ENCODE peak calls at places on chromosomes 3 and 15, in seven cellular contexts. Q is colonic mucosa, Y is endothelial cell of umbilical vein, J is thoracic aorta, Z is adrenal gland, B is lung, W is left ventricle myocardium inferior. O is an unnamed sample. For H3K27me3, the result is how much of the 10 kb centered on the place peaks cover.

GRCh38 chr3:37962906-37963486 is 27.6 kb upstream of the VILL start:
- DNase-seq in Q (no peak), Y (no peak), J (no peak), Z (no peak), B (no peak), W (no peak), O (no peak)

GRCh38 chr15:49101536-49101935 is 53.9 kb downstream of the COPS2 start:
- DNase-seq in Q (no peak), Y (peak), J (no peak), Z (no peak), B (no peak), W (no peak), O (no peak)

GRCh38 chr3:160665784-160666526 is 11.0 kb upstream of the ARL14 start:
- DNase-seq in Q (peak), Y (peak), J (no peak), Z (no peak), B (no peak), W (no peak), O (peak)

GRCh38 chr15:93524432-93524831 is 435.4 kb upstream of the RGMA start:
- DNase-seq in Q (no peak), Y (no peak), J (no peak), Z (no peak), B (no peak), W (no peak), O (no peak)

GRCh38 chr3:106399208-106399607 is 530.4 kb upstream of the CBLB start:
- DNase-seq in Q (no peak), Y (no peak), J (no peak), Z (no peak), B (no peak), W (no peak), O (no peak)

GRCh38 chr15:70856177-70856883 is 2.4 kb upstream of the LARP6 start:
- DNase-seq in Q (no peak), Y (no peak), J (no peak), Z (no peak), B (no peak), W (no peak), O (no peak)

GRCh38 chr3:39499651-39500273 is 32.3 kb downstream of the MOBP start:
- DNase-seq in Q (no peak), Y (no peak), J (no peak), Z (no peak), B (no peak), W (no peak), O (no peak)

GRCh38 chr3:167814441-167814951 is 79.0 kb downstream of the SERPINI1 start:
- DNase-seq in Q (no peak), Y (no peak), J (peak), Z (no peak), B (no peak), W (no peak), O (no peak)

GRCh38 chr3:85037203-85037602 is 78.4 kb downstream of the CADM2 start:
- DNase-seq in Q (no peak), Y (no peak), J (no peak), Z (no peak), B (no peak), W (no peak), O (no peak)

GRCh38 chr15:44593042-44593736 is 56.2 kb downstream of the EIF3J start:
- DNase-seq in Q (no peak), Y (no peak), J (no peak), Z (peak), B (no peak), W (no peak), O (no peak)

GRCh38 chr3:62605413-62606068 is 232.2 kb upstream of the FEZF2 start:
- DNase-seq in Q (no peak), Y (no peak), J (no peak), Z (no peak), B (no peak), W (no peak), O (no peak)

GRCh38 chr3:72997421-72997961 is 880 bp downstream of the PPP4R2 start:
- DNase-seq in Q (peak), Y (peak), J (no peak), Z (no peak), B (no peak), W (no peak), O (no peak)

GRCh38 chr15:91007266-91007665 is 12.9 kb upstream of the PRC1 start:
- DNase-seq in Q (no peak), Y (no peak), J (no peak), Z (no peak), B (no peak), W (no peak), O (no peak)

GRCh38 chr3:30549600-30549999 is 56.8 kb upstream of the TGFBR2 start:
- DNase-seq in Q (no peak), Y (peak), J (no peak), Z (no peak), B (no peak), W (no peak), O (no peak)

GRCh38 chr3:31462050-31462569 is 70.6 kb upstream of the STT3B start:
- DNase-seq in Q (peak), Y (peak), J (no peak), Z (no peak), B (no peak), W (no peak), O (peak)

GRCh38 chr3:57048728-57049127 is 11.7 kb upstream of the SPATA12 start:
- DNase-seq in Q (no peak), Y (no peak), J (no peak), Z (no peak), B (no peak), W (no peak), O (no peak)

GRCh38 chr15:98428253-98428989 is 219.9 kb upstream of the IGF1R start:
- DNase-seq in Q (peak), Y (peak), J (peak), Z (peak), B (peak), W (peak), O (peak)

GRCh38 chr3:188583476-188584161 is 429.7 kb downstream of the LPP start:
- DNase-seq in Q (peak), Y (no peak), J (no peak), Z (no peak), B (no peak), W (no peak), O (no peak)

GRCh38 chr3:187935623-187936156 is 190.4 kb upstream of the BCL6 start:
- DNase-seq in Q (no peak), Y (no peak), J (no peak), Z (no peak), B (no peak), W (no peak), O (peak)

GRCh38 chr3:43035801-43036340 is 56.8 kb downstream of the GASK1A start:
- DNase-seq in Q (no peak), Y (no peak), J (no peak), Z (no peak), B (no peak), W (no peak), O (no peak)

GRCh38 chr3:31955581-31955980 is 25.5 kb downstream of the OSBPL10 start:
- DNase-seq in Q (no peak), Y (no peak), J (no peak), Z (no peak), B (no peak), W (no peak), O (no peak)

GRCh38 chr3:193868590-193868989 is 267.4 kb upstream of the HES1 start:
- DNase-seq in Q (no peak), Y (no peak), J (no peak), Z (no peak), B (no peak), W (no peak), O (peak)

GRCh38 chr3:101902041-101902440 is 52.7 kb downstream of the NFKBIZ start:
- DNase-seq in Q (no peak), Y (peak), J (no peak), Z (no peak), B (no peak), W (no peak), O (peak)

GRCh38 chr15:92843819-92844218 is 56.3 kb upstream of the CHD2 start:
- DNase-seq in Q (no peak), Y (no peak), J (no peak), Z (no peak), B (no peak), W (no peak), O (no peak)

GRCh38 chr3:136632625-136633081 is 119.5 kb downstream of the STAG1 start:
- DNase-seq in Q (peak), Y (no peak), J (no peak), Z (no peak), B (no peak), W (no peak), O (no peak)

GRCh38 chr3:50356553-50356952 is 2.8 kb downstream of the TMEM115 start:
- DNase-seq in Q (peak), Y (no peak), J (no peak), Z (peak), B (peak), W (peak), O (no peak)

GRCh38 chr3:127044996-127045395 is 62.1 kb downstream of the PLXNA1 start:
- DNase-seq in Q (no peak), Y (no peak), J (no peak), Z (peak), B (peak), W (no peak), O (no peak)

GRCh38 chr15:73601449-73602425 is 31.5 kb downstream of the NPTN start:
- DNase-seq in Q (peak), Y (peak), J (no peak), Z (peak), B (peak), W (peak), O (no peak)

GRCh38 chr3:12317914-12318313 is 29.0 kb downstream of the PPARG start:
- DNase-seq in Q (no peak), Y (no peak), J (no peak), Z (no peak), B (peak), W (no peak), O (no peak)

GRCh38 chr3:99974989-99975388 is 139.3 kb downstream of the FILIP1L start:
- DNase-seq in Q (no peak), Y (no peak), J (no peak), Z (no peak), B (no peak), W (no peak), O (no peak)

GRCh38 chr15:42137461-42138261 is 18.8 kb downstream of the PLA2G4F start:
- DNase-seq in Q (peak), Y (peak), J (no peak), Z (peak), B (peak), W (no peak), O (no peak)

GRCh38 chr3:33438284-33438668 is 1.9 kb downstream of the UBP1 start:
- DNase-seq in Q (no peak), Y (peak), J (no peak), Z (peak), B (no peak), W (no peak), O (no peak)

GRCh38 chr15:55977225-55977624 is 16.2 kb downstream of the NEDD4 start:
- DNase-seq in Q (no peak), Y (no peak), J (no peak), Z (no peak), B (no peak), W (no peak), O (no peak)
- H3K27me3 ChIP-seq in Q (under half), Y (under half), J (under half), Z (under half), B (under half), W (under half), O (under half)

GRCh38 chr3:45659661-45660566 is 29.3 kb upstream of the SACM1L start:
- DNase-seq in Q (peak), Y (peak), J (no peak), Z (peak), B (peak), W (peak), O (no peak)
- TF ChIP-seq CTCF in Q (peak), Y (peak), J (peak), Z (peak), B (peak), W (peak), O (peak)

DNA sequence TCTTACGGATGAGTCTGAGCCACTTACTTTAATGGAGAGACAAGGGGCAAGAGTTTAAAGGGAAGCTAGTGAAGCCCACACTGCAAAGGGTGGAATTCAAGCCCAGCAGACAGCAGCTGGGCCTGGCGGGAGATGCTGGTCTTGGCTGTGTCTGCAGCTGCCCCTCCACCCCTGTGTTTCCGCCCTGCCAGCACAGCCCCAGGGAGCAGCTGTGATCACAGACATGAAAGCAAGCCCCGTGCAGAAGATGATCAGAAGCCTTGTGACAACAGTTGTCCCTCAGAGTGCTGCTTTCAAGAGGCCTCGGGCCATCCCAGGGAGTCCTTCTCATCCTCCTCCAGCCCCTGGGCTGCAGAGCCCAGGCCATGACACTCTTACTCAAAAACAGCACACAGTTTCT is 24.2 kb upstream of the SLC6A1 start:
- DNase-seq in Q (no peak), Y (no peak), J (no peak), Z (no peak), B (no peak), W (no peak), O (no peak)
- H3K27me3 ChIP-seq in Q (under half), Y (under half), J (under half), Z (under half), B (under half), W (half or more), O (under half)

GRCh38 chr3:98508582-98508981 is 11.1 kb downstream of the OR5K2 start:
- DNase-seq in Q (no peak), Y (no peak), J (no peak), Z (no peak), B (no peak), W (no peak), O (no peak)

GRCh38 chr3:98514948-98515347 is 7.8 kb downstream of the CLDND1 start:
- DNase-seq in Q (no peak), Y (no peak), J (no peak), Z (no peak), B (no peak), W (no peak), O (no peak)

GRCh38 chr3:98513736-98514135 is 9.0 kb downstream of the CLDND1 start:
- DNase-seq in Q (no peak), Y (no peak), J (no peak), Z (no peak), B (no peak), W (no peak), O (no peak)

GRCh38 chr3:98512576-98512975 is 10.1 kb downstream of the CLDND1 start:
- DNase-seq in Q (no peak), Y (no peak), J (no peak), Z (no peak), B (no peak), W (no peak), O (no peak)

GRCh38 chr3:98513136-98513535 is 9.6 kb downstream of the CLDND1 start:
- DNase-seq in Q (no peak), Y (no peak), J (no peak), Z (no peak), B (no peak), W (no peak), O (no peak)
- TF ChIP-seq CTCF in Q (no peak), Y (no peak), J (no peak), Z (no peak), B (no peak), W (no peak), O (no peak)

DNA sequence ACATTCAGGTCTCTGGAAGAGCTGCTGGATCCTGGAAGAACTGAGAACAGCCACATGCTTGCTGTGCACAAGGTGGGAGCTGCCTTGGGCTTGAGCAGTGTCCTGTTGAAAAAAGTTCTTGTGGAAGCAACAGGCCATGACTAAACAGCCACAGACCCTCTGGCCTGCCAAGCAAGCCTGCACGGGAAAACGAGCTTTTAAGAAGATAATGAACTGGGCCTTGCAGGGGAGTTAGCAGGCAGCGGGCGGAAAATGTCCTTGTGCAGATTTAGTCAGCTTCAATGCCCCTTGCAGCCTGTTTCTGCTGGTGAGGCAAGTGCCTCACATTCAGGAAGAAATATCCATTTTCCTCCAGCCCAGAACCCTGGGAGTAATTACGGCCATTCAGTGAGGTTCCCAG is 126.2 kb upstream of the KLHL25 start:
- DNase-seq in Q (no peak), Y (no peak), J (no peak), Z (no peak), B (no peak), W (no peak), O (no peak)
- H3K27me3 ChIP-seq in Q (under half), Y (under half), J (under half), Z (under half), B (under half), W (half or more), O (under half)

GRCh38 chr3:8985876-8986275 is 22.6 kb upstream of the RAD18 start:
- DNase-seq in Q (no peak), Y (no peak), J (no peak), Z (no peak), B (no peak), W (no peak), O (no peak)

GRCh38 chr3:8984512-8984911 is 21.2 kb upstream of the RAD18 start:
- DNase-seq in Q (no peak), Y (no peak), J (no peak), Z (no peak), B (no peak), W (no peak), O (no peak)

GRCh38 chr3:8984081-8984480 is 20.8 kb upstream of the RAD18 start:
- DNase-seq in Q (no peak), Y (no peak), J (no peak), Z (no peak), B (no peak), W (no peak), O (no peak)

GRCh38 chr3:8986741-8987672 is 23.7 kb upstream of the RAD18 start:
- DNase-seq in Q (no peak), Y (no peak), J (no peak), Z (no peak), B (no peak), W (no peak), O (no peak)

GRCh38 chr3:8985411-8985831 is 22.1 kb upstream of the RAD18 start:
- DNase-seq in Q (no peak), Y (no peak), J (no peak), Z (no peak), B (no peak), W (no peak), O (no peak)
- TF ChIP-seq CTCF in Q (no peak), Y (no peak), J (no peak), Z (no peak), B (no peak), W (no peak), O (no peak)

O was measured in GM06990.